ENCODE peak calls at places on chromosomes 1 and 21, in five cellular contexts. N is activated naive CD4-positive, alpha-beta T cell; U is T-helper 9 cell; T is left lung; D is stimulated activated CD8-positive, alpha-beta memory T cell treated with anti-CD3 and anti-CD28 coated beads, Interleukin-15, amount 100 ng/mL, for 1 hour. Y is an unnamed sample.

GRCh38 chr1:240027059-240027462 is 64.6 kb upstream of the FMN2 start:
- DNase-seq in U (no peak), N (no peak), T (no peak), D (no peak), Y (no peak)

GRCh38 chr1:55702064-55702463 is 486.9 kb upstream of the USP24 start:
- DNase-seq in N (no peak), D (no peak), U (no peak), T (no peak), Y (no peak)

GRCh38 chr1:13619909-13620308 is 36.3 kb downstream of the PDPN start:
- DNase-seq in U (no peak), T (no peak), D (no peak), N (no peak), Y (no peak)

GRCh38 chr21:33732038-33732437 is 89.7 kb downstream of the ITSN1 start:
- DNase-seq in D (no peak), T (no peak), U (no peak), N (no peak), Y (no peak)

GRCh38 chr1:228079013-228079412 is 3.5 kb upstream of the ARF1 start:
- DNase-seq in D (no peak), N (no peak), T (peak; percentile 19), U (no peak), Y (no peak)

GRCh38 chr1:159071970-159072582 is 4.5 kb downstream of the AIM2 start:
- DNase-seq in N (no peak), D (no peak), U (no peak), T (no peak), Y (no peak)

GRCh38 chr21:37868446-37868845 is 47.8 kb downstream of the KCNJ6 start:
- DNase-seq in N (no peak), T (no peak), U (no peak), D (no peak), Y (no peak)

GRCh38 chr21:31193761-31194160 is 150.3 kb downstream of the TIAM1 start:
- DNase-seq in U (no peak), T (no peak), D (no peak), N (no peak), Y (no peak)

GRCh38 chr1:58477390-58477789 is 69.1 kb downstream of the OMA1 start:
- DNase-seq in T (no peak), D (no peak), N (no peak), U (no peak), Y (no peak)

GRCh38 chr1:96234299-96234698 is 487.3 kb upstream of the PTBP2 start:
- DNase-seq in T (peak; percentile 84), U (no peak), N (no peak), D (no peak), Y (no peak)

GRCh38 chr1:16716691-16717173 is 23.6 kb upstream of the RNU1-4 start:
- DNase-seq in T (no peak), D (no peak), U (no peak), N (no peak), Y (no peak)

GRCh38 chr1:10048601-10049000 is 15.8 kb downstream of the UBE4B start:
- DNase-seq in T (no peak), U (no peak), N (no peak), D (no peak), Y (no peak)

GRCh38 chr1:67390041-67390887 is 39.9 kb downstream of the SERBP1 start:
- DNase-seq in D (no peak), N (no peak), U (no peak), T (no peak), Y (no peak)

GRCh38 chr1:17909634-17910033 is 154.5 kb downstream of the ACTL8 start:
- DNase-seq in D (no peak), T (no peak), N (no peak), U (no peak), Y (no peak)

GRCh38 chr21:44862869-44863685 is 10.4 kb downstream of the PTTG1IP start:
- DNase-seq in D (no peak), U (no peak), T (no peak), N (no peak), Y (no peak)

GRCh38 chr1:41404308-41404755 is 43.1 kb downstream of the FOXO6 start:
- DNase-seq in D (no peak), U (no peak), T (no peak), N (no peak), Y (no peak)

GRCh38 chr1:240474133-240474614 is 137.8 kb downstream of the GREM2 start:
- DNase-seq in T (no peak), N (no peak), D (no peak), U (no peak), Y (no peak)

Y was measured in activated CD8-positive, alpha-beta memory T cell treated with anti-CD3 and anti-CD28 coated beads for 4 hours.